ENCODE peak calls at places on chromosomes 11 and 22, in seven cellular contexts. E is T-helper 1 cell, U is NCI-H1417, R is cardiac muscle cell, J is OCI-M1, B is brain microvascular endothelial cell, D is NCI-H146. V is an unnamed sample.

GRCh38 chr22:32175751-32176644 is 16.9 kb upstream of the C22orf42 start:
- DNase-seq in E (no peak), B (no peak), D (peak; percentile 58), R (no peak), J (no peak), U (peak; percentile 56), V (no peak)

GRCh38 chr11:134223066-134223465 is 701 bp downstream of the NCAPD3 start:
- DNase-seq in U (peak; percentile 47), E (no peak), J (peak; percentile 54), R (no peak), B (no peak), D (no peak), V (no peak)

GRCh38 chr11:13117344-13117743 is 108.2 kb downstream of the RASSF10 start:
- DNase-seq in D (no peak), E (no peak), U (no peak), J (no peak), R (no peak), B (no peak), V (no peak)

GRCh38 chr11:134500621-134501020 is 88.6 kb upstream of the B3GAT1 start:
- DNase-seq in D (no peak), R (no peak), J (no peak), E (no peak), B (no peak), U (no peak), V (no peak)

GRCh38 chr11:22432331-22433065 is 94.3 kb downstream of the SLC17A6 start:
- DNase-seq in D (peak; percentile 78), R (peak; percentile 83), B (peak; percentile 33), E (no peak), U (peak; percentile 92), J (no peak), V (no peak)

GRCh38 chr22:41524809-41525449 is 19.3 kb downstream of the POLR3H start:
- DNase-seq in B (peak; percentile 37), U (no peak), E (peak; percentile 54), D (no peak), R (no peak), J (no peak), V (peak; percentile 59)

GRCh38 chr11:19094859-19095258 is 22.1 kb upstream of the ZDHHC13 start:
- DNase-seq in U (no peak), E (no peak), D (no peak), J (no peak), R (no peak), B (no peak), V (no peak)

GRCh38 chr22:49439373-49439772 is 388.3 kb downstream of the BRD1 start:
- DNase-seq in D (no peak), B (no peak), E (no peak), J (no peak), U (no peak), R (no peak), V (no peak)

GRCh38 chr22:43155789-43156188 is 4.4 kb downstream of the TSPO start:
- DNase-seq in E (no peak), R (no peak), B (no peak), U (no peak), J (no peak), D (no peak), V (no peak)

GRCh38 chr11:71204748-71205664 is 47.4 kb downstream of the SHANK2 start:
- DNase-seq in E (no peak), R (no peak), J (no peak), U (peak; percentile 28), D (no peak), B (no peak), V (no peak)

GRCh38 chr22:37777122-37777687 is 30.5 kb upstream of the GCAT start:
- DNase-seq in B (peak; percentile 49), D (peak; percentile 29), R (peak; percentile 59), U (no peak), E (no peak), J (peak; percentile 79), V (no peak)

GRCh38 chr11:72591785-72592490 is 82.3 kb downstream of the PDE2A start:
- DNase-seq in U (peak; percentile 89), D (peak; percentile 78), J (no peak), R (no peak), B (no peak), E (peak; percentile 31), V (peak; percentile 57)

GRCh38 chr22:36258750-36259619 is 6.1 kb downstream of the APOL1 start:
- DNase-seq in E (no peak), U (peak; percentile 10), R (peak; percentile 82), J (peak; percentile 20), B (no peak), D (peak; percentile 20), V (no peak)

GRCh38 chr11:119062779-119063178 is 4.8 kb upstream of the VPS11 start:
- DNase-seq in E (no peak), D (no peak), R (peak; percentile 73), U (no peak), J (peak; percentile 73), B (peak; percentile 51), V (no peak)

GRCh38 chr11:64094463-64095223 is 58.9 kb downstream of the FLRT1 start:
- DNase-seq in D (no peak), R (peak; percentile 66), J (peak; percentile 87), B (peak; percentile 74), U (no peak), E (no peak), V (no peak)

GRCh38 chr11:65538915-65539374 is 14.1 kb downstream of the SCYL1 start:
- DNase-seq in R (no peak), U (no peak), D (no peak), B (no peak), E (no peak), J (no peak), V (no peak)

GRCh38 chr22:49791682-49792081 is 36.0 kb downstream of the BRD1 start:
- DNase-seq in D (no peak), J (no peak), R (no peak), E (no peak), U (no peak), B (no peak), V (no peak)

GRCh38 chr11:78727816-78728215 is 153.2 kb upstream of the NARS2 start:
- DNase-seq in B (no peak), U (no peak), D (no peak), E (no peak), J (peak; percentile 94), R (no peak), V (no peak)

GRCh38 chr11:17767301-17767885 is 32.8 kb downstream of the KCNC1 start:
- DNase-seq in E (no peak), B (peak; percentile 29), U (no peak), J (no peak), R (no peak), D (no peak), V (no peak)

GRCh38 chr11:33987975-33988580 is 63.5 kb upstream of the CAPRIN1 start:
- DNase-seq in R (peak; percentile 91), D (peak; percentile 23), B (peak; percentile 61), J (peak; percentile 87), E (peak; percentile 58), U (peak; percentile 20), V (peak; percentile 61)

GRCh38 chr11:14089690-14090462 is 127.4 kb downstream of the SPON1 start:
- DNase-seq in J (no peak), E (no peak), U (no peak), D (no peak), B (no peak), R (no peak), V (no peak)

GRCh38 chr22:46058591-46059519 is 81.9 kb upstream of the WNT7B start:
- DNase-seq in J (peak; percentile 42), E (no peak), U (no peak), D (no peak), R (no peak), B (no peak), V (no peak)

GRCh38 chr11:26715133-26715532 is 6.7 kb downstream of the SLC5A12 start:
- DNase-seq in D (peak; percentile 77), U (peak; percentile 34), B (no peak), J (no peak), R (no peak), E (no peak), V (no peak)

GRCh38 chr11:24295360-24295759 is 201.5 kb upstream of the LUZP2 start:
- DNase-seq in D (no peak), J (peak; percentile 82), U (no peak), R (no peak), E (no peak), B (peak; percentile 15), V (no peak)

GRCh38 chr11:45146072-45147016 is at the start of gene PRDM11:
- DNase-seq in U (peak; percentile 59), J (peak; percentile 58), D (peak; percentile 54), B (peak; percentile 66), E (no peak), R (peak; percentile 85), V (peak; percentile 17)

GRCh38 chr22:31099386-31099785 is 8.0 kb downstream of the SELENOM start:
- DNase-seq in U (no peak), J (no peak), B (no peak), R (no peak), E (no peak), D (no peak), V (no peak)

V was measured in T follicular helper cell.